ENCODE peak calls at places on chromosomes 11 and 22, in four cellular contexts. H is A549, C is HepG2, U is SK-N-SH. R is an unnamed sample.

GRCh38 chr11:101470414-101470813 is 113.4 kb downstream of the TRPC6 start:
- DNase-seq in H (no peak), C (no peak), U (no peak), R (no peak)

GRCh38 chr22:26483439-26484359 is at the start of the genes HPS4 and SRRD:
- DNase-seq in H (peak), C (peak), U (peak), R (peak)

GRCh38 chr11:117570701-117571100 is 226.3 kb downstream of the DSCAML1 start:
- DNase-seq in H (no peak), C (no peak), U (no peak), R (no peak)

GRCh38 chr11:69529001-69529400 is 47.5 kb downstream of the LINC01488 start:
- DNase-seq in H (no peak), C (no peak), U (no peak), R (no peak)

GRCh38 chr11:8886332-8886731 is 24.7 kb upstream of the AKIP1 start:
- DNase-seq in H (no peak), C (no peak), U (no peak), R (no peak)

GRCh38 chr22:17576475-17576874 is 13.2 kb downstream of the SLC25A18 start:
- DNase-seq in H (no peak), C (no peak), U (no peak), R (no peak)

GRCh38 chr11:106956887-106957505 is 61.3 kb downstream of the GUCY1A2 start:
- DNase-seq in H (no peak), C (no peak), U (no peak), R (no peak)

GRCh38 chr22:30636226-30637077 is 871 bp downstream of the SLC35E4 start:
- DNase-seq in H (no peak), C (no peak), U (peak), R (no peak)

GRCh38 chr11:72718101-72718501 is 34.1 kb downstream of the ARAP1 start:
- DNase-seq in H (no peak), C (no peak), U (no peak), R (no peak)

GRCh38 chr22:27919943-27920755 is 1.1 kb upstream of the PITPNB start:
- DNase-seq in H (peak), C (peak), U (peak), R (no peak)

GRCh38 chr11:59611570-59612565 is 3.7 kb downstream of the OSBP start:
- DNase-seq in H (no peak), C (peak), U (no peak), R (no peak)

GRCh38 chr22:35567794-35568193 is 27.2 kb downstream of the RASD2 start:
- DNase-seq in H (no peak), C (no peak), U (no peak), R (no peak)

GRCh38 chr22:36465232-36466021 is 16.0 kb downstream of the TXN2 start:
- DNase-seq in H (peak), C (peak), U (no peak), R (no peak)

GRCh38 chr11:111531687-111532364 is 8.7 kb upstream of the LAYN start:
- DNase-seq in H (peak), C (no peak), U (no peak), R (peak)

DNA sequence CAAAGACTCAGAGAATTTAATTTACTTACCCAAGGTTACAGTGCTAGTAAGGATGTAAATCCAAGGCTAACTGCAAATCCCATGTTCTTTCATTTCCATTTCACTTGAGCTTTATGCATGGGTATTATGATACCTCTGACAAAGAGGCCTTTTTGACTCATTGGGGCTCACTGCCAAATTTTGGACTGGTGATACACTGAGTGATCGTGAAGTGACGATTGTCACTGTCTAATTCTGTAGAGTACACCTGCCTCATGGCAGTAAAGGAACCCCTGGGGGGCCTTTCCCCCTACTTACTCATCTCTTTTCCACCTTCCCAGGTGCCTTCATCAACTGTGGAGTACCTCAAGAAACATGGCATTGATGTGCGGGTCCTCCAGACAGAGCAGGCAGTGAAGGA is 50.9 kb downstream of the AAMDC start:
- DNase-seq in H (no peak), C (no peak), U (no peak), R (no peak)
- TF ChIP-seq PBX3 in H (no peak), C (no peak), U (no peak), R (no peak)

DNA sequence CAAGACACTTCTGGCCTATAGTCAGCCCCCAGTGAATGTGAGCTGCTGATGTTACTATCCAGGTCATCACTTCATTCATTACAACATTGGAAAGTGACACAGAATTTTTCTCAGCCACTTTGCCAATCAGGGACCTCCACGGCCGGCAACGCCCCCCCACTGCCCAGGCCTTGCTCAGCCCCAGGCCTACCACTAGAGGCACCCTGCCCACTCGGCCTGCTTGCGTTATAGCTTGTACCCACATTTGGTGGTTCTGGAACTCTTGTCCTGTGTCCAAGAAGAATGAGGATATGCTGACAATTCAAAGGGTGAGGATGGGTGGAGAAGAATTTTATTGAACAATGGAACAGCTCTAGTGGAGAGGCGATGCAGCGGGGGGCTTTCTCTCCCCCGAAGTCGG is 96.2 kb downstream of the TSPAN18 start:
- DNase-seq in H (no peak), C (no peak), U (no peak), R (no peak)
- TF ChIP-seq PBX3 in H (no peak), C (no peak), U (no peak), R (no peak)

GRCh38 chr11:32032478-32032877 is 58.4 kb upstream of the RCN1 start:
- DNase-seq in H (no peak), C (no peak), U (no peak), R (peak)

GRCh38 chr11:32034680-32035079 is 56.2 kb upstream of the RCN1 start:
- DNase-seq in H (no peak), C (no peak), U (no peak), R (no peak)

GRCh38 chr11:32033067-32033466 is 57.8 kb upstream of the RCN1 start:
- DNase-seq in H (no peak), C (no peak), U (no peak), R (no peak)

GRCh38 chr11:32034149-32034548 is 56.7 kb upstream of the RCN1 start:
- DNase-seq in H (no peak), C (no peak), U (no peak), R (no peak)

GRCh38 chr11:32033491-32033890 is 57.4 kb upstream of the RCN1 start:
- DNase-seq in H (no peak), C (no peak), U (no peak), R (no peak)
- TF ChIP-seq PBX3 in H (no peak), C (no peak), U (no peak), R (no peak)

DNA sequence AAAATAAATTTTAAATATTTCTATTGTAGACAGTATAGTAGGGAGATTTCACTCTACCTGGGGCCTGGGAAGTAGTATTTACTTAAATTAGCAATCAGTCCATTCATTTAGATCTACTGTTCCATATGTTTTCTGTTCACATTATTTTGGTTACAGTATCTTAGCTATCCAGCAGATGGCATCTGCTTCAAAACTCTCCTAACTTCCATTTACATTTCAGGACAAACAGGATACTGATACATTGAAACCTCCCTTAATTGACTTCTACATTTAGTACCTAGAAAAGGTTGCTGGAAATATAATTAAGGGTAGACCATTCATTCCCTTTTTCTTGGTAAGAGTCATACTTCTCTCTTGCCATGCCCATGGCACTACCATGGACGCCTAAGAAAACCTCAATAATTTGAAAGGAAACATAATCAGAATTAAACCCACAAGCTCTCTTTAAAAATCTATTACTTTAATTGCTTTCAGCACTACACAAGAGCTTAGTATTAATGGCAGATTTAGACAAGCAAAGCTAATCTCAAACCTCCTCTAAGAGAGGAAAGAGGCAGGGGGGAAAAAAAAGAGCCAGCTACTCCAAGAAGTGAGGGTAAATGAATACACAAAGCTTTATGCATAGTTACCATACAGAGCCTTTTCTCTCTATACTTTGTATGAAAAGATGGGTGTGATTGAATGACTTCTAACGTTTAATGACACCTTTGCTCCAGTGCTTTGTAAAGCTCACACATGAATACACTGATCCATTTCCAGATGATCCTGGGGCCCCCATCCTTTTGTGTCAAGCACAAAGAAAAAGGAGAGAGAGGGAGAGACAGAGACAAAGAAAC is 131.2 kb upstream of the MTMR2 start:
- DNase-seq in H (peak), C (peak), U (peak), R (no peak)
- TF ChIP-seq PBX3 in H (no peak), C (no peak), U (no peak), R (no peak)

GRCh38 chr11:17602105-17603001 is 55.3 kb downstream of the OTOG start:
- DNase-seq in H (no peak), C (no peak), U (no peak), R (no peak)

GRCh38 chr11:17603056-17603825 is 56.2 kb downstream of the OTOG start:
- DNase-seq in H (no peak), C (no peak), U (no peak), R (no peak)

GRCh38 chr11:17599460-17599925 is 52.4 kb downstream of the OTOG start:
- DNase-seq in H (no peak), C (no peak), U (no peak), R (no peak)

GRCh38 chr11:17600316-17601205 is 53.5 kb downstream of the OTOG start:
- DNase-seq in H (no peak), C (no peak), U (no peak), R (no peak)

DNA sequence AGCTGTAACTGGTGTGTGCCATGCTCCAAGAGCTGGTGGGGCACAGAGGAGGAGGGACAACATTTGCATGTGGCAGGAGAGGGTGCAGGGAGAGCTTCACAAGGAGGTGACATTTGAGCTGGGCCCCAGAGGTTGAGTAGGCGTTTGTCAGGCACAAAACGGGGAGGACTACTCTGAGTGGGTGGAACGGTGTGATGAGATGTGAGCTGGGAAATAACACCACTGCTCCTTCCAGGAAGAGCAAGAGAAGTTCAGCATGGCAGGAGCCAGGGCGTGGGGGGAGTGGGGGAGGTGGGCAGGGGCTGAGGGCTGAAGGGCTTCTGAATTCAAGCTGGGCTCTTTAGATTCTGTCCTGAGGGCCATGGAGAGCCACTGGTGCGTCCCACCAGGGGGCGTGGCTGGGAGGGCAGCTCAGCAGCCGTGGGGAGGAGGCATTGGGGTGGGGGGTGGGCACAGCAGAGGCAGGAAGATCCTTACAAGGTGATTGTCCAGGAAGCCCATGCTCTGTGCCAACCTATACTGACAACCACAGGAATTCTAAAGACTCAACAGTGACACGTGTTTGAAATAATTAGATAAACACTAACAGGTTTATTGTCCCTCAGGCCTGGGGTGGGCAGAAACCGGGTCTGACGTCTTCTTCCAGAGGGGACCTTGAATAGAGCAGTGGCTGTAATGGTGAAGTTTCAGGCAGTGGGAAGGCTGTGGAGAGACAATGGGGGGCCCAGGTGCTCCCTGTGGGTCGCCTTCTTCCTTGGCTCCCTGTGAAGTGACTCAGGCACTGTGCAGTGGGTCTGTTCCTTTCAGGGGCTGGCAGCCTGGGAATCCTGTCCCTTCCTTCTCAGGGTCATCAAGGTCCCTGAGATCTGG is 54.4 kb downstream of the OTOG start:
- DNase-seq in H (no peak), C (no peak), U (no peak), R (no peak)
- TF ChIP-seq PBX3 in H (no peak), C (no peak), U (no peak), R (no peak)

GRCh38 chr22:38464992-38465672 is 2.8 kb upstream of the KDELR3 start:
- DNase-seq in H (no peak), C (no peak), U (no peak), R (no peak)

GRCh38 chr22:38462960-38463784 is 4.7 kb upstream of the KDELR3 start:
- DNase-seq in H (no peak), C (peak), U (no peak), R (no peak)

GRCh38 chr22:38461057-38461413 is 6.0 kb upstream of the KCNJ4 start:
- DNase-seq in H (no peak), C (no peak), U (no peak), R (no peak)

GRCh38 chr22:38460367-38460952 is 5.5 kb upstream of the KCNJ4 start:
- DNase-seq in H (no peak), C (no peak), U (no peak), R (no peak)

DNA sequence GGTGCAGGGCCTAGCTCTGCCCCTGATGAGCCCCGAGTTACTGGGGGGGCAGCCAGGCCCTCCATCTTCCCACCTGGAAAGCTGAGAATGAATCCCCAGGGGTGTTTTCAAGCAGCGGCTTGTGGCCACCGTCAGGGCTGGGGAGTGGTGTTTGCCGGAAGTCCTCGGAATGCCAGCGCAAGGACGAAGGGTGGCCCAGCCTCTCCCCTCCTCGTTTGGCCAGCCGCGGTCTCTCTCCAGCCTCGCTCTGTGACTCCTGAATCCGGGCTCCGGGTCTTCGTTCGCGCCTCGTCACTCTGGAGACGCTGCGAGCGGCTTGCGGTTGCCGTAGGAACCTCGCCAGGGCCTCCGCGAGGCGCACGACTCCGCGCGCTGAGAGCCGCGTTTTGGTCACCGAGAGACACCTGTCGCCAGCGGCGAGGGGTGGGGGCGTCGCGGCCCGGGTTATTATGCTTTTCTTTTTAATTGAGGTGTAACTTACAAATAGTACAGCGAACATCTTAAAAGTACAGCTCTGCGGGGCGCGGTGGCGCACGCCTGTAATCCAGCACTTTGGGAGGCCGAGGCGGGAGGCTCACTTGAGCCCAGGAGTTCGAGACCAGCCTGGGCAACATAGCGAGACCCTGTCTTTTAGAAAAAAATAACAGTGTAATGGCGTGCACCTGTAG is 6.3 kb upstream of the KDELR3 start:
- DNase-seq in H (peak), C (peak), U (peak), R (no peak)
- TF ChIP-seq PBX3 in H (no peak), C (no peak), U (no peak), R (no peak)

DNA sequence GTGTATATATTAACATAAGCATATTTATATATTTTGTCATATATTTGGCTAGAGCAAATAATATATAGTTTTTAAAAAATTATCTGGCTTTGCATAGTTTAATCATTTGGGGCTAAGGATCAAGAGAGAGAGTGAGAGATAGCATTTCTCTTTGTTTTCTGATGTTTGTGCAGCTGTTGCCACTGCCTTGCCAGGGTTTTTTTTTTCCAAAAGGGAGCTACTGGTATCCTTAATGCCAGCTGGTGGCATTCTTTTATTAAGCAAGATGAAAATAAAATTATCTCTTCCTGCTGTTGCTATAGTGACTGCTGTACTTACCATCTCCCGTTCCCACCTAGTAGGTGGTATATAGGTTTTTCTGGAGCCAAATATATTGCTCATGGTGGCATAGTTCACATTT is 793.3 kb upstream of the ARHGAP42 start:
- DNase-seq in H (no peak), C (no peak), U (no peak), R (no peak)
- TF ChIP-seq PBX3 in H (no peak), C (no peak), U (no peak), R (no peak)

GRCh38 chr11:96257036-96257435 is 86.0 kb downstream of the MAML2 start:
- DNase-seq in H (no peak), C (no peak), U (no peak), R (no peak)

GRCh38 chr11:96260067-96260511 is 82.9 kb downstream of the MAML2 start:
- DNase-seq in H (no peak), C (no peak), U (no peak), R (no peak)

GRCh38 chr11:96257972-96258951 is 84.7 kb downstream of the MAML2 start:
- DNase-seq in H (no peak), C (no peak), U (no peak), R (no peak)

GRCh38 chr11:96260526-96260925 is 82.5 kb downstream of the MAML2 start:
- DNase-seq in H (no peak), C (no peak), U (no peak), R (no peak)

DNA sequence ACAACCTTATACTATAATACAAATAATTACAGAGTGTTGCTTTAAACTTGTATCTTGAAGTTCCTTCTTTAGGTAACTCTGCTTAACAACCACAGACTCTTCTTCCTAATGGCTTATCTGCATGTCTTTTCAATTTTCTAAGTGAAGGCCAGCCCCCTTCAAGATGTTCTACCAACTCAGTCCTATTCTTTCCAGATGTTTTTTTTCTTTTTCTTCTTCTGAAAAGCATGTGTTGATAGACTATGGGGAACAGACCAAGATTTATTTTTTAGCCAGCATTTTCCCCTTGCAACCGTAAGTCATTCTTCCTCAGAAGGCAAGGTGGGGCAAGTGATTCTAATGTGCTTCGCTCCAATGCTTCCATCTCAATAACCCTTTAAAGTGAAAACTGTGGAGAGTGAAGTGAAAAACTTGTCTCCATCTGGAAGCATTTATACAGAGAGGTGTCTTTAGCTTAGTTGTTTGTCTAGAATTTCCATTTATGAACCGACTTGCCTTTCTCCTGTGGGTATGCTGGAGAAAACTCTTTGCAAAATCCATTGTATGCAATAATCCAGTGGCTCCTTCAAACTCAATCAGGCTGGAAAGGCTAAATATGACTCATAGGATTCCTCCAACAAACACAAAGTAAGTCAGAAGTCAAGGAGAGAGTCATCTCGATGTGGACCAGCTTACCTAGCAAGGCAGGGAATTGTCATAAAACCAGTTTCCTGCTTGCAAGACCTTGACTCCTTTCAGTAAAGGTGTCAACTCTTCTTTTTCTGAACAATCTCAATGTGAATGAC is 83.8 kb downstream of the MAML2 start:
- DNase-seq in H (peak), C (no peak), U (no peak), R (no peak)
- TF ChIP-seq PBX3 in H (no peak), C (no peak), U (peak), R (no peak)

GRCh38 chr22:41800348-41801146 is at the start of gene CCDC134:
- DNase-seq in H (peak), C (peak), U (peak), R (peak)
- TF ChIP-seq PBX3 in H (no peak), C (peak), U (no peak), R (no peak)

R was measured in GM12878.